ENCODE peak calls at places on chromosomes 13 and 19, in four cellular contexts. D is lower leg skin, E is epithelial cell of esophagus, L is spleen. U is an unnamed sample.
A peak's percentile ranks its signal among the peaks of the same experiment; 100 is the strongest.

GRCh38 chr13:91659583-91660415 is 261.4 kb downstream of the GPC5 start:
- DNase-seq in E (no peak), D (no peak), L (no peak), U (no peak)

GRCh38 chr13:32391101-32391620 is 36.8 kb downstream of the N4BP2L1 start:
- DNase-seq in L (no peak), E (no peak), D (no peak), U (no peak)

GRCh38 chr13:45195421-45195820 is 5.4 kb downstream of the KCTD4 start:
- DNase-seq in D (no peak), L (no peak), E (no peak), U (no peak)

GRCh38 chr19:4297901-4298771 is 4.1 kb downstream of the TMIGD2 start:
- DNase-seq in L (no peak), E (peak; percentile 39), D (no peak), U (no peak)

GRCh38 chr19:45279587-45280192 is 28.6 kb downstream of the MARK4 start:
- DNase-seq in L (no peak), D (no peak), E (no peak), U (no peak)

GRCh38 chr19:6489278-6490061 is 7.9 kb upstream of the DENND1C start:
- DNase-seq in L (no peak), D (no peak), E (no peak), U (no peak)

GRCh38 chr13:51814825-51815650 is 11.1 kb upstream of the DHRS12 start:
- DNase-seq in L (no peak), D (no peak), E (peak; percentile 66), U (no peak)

GRCh38 chr19:55898911-55899310 is 33.2 kb downstream of the NLRP13 start:
- DNase-seq in E (no peak), D (no peak), L (no peak), U (peak; percentile 73)

GRCh38 chr13:49545661-49546060 is 39.7 kb downstream of the RCBTB1 start:
- DNase-seq in E (no peak), L (no peak), D (no peak), U (no peak)

GRCh38 chr13:107534548-107534947 is 680.8 kb downstream of the LIG4 start:
- DNase-seq in L (no peak), E (no peak), D (no peak), U (no peak)

GRCh38 chr19:39156230-39156890 is 30.8 kb downstream of the PAK4 start:
- DNase-seq in L (no peak), D (no peak), E (peak; percentile 27), U (no peak)

GRCh38 chr13:51370116-51370515 is 30.6 kb downstream of the SERPINE3 start:
- DNase-seq in D (no peak), E (peak; percentile 43), L (no peak), U (no peak)

GRCh38 chr13:46373623-46374022 is 13.4 kb downstream of the RUBCNL start:
- DNase-seq in D (no peak), E (no peak), L (no peak), U (no peak)

GRCh38 chr13:100608906-100609305 is 20.3 kb upstream of the GGACT start:
- DNase-seq in L (no peak), E (no peak), D (no peak), U (no peak)

GRCh38 chr19:22118132-22118531 is 65.8 kb downstream of the ZNF257 start:
- DNase-seq in E (no peak), D (no peak), L (no peak), U (no peak)

GRCh38 chr19:11747277-11747676 is 8.5 kb upstream of the ZNF823 start:
- DNase-seq in D (no peak), E (no peak), L (no peak), U (no peak)

GRCh38 chr19:2166741-2167738 is 3.3 kb downstream of the DOT1L start:
- DNase-seq in L (peak; percentile 88), D (peak; percentile 66), E (peak; percentile 20), U (no peak)

GRCh38 chr13:114032121-114032799 is 58.4 kb upstream of the C13orf46 start:
- DNase-seq in L (no peak), D (no peak), E (no peak), U (no peak)

GRCh38 chr13:109330941-109331340 is 455.4 kb downstream of the IRS2 start:
- DNase-seq in L (no peak), D (no peak), E (peak; percentile 39), U (no peak)

GRCh38 chr19:16677060-16677459 is 16.1 kb downstream of the TMEM38A start:
- DNase-seq in L (no peak), D (no peak), E (peak; percentile 36), U (no peak)

GRCh38 chr13:99432637-99433542 is 68.4 kb upstream of the TM9SF2 start:
- DNase-seq in D (peak; percentile 79), E (peak; percentile 76), L (peak; percentile 92), U (no peak)

GRCh38 chr19:13463296-13463695 is 43.0 kb downstream of the CACNA1A start:
- DNase-seq in D (no peak), L (no peak), E (peak; percentile 8), U (no peak)

GRCh38 chr13:27353166-27353583 is 71.2 kb upstream of the GTF3A start:
- DNase-seq in D (no peak), E (peak; percentile 34), L (no peak), U (no peak)

GRCh38 chr19:47255947-47256687 is at the start of gene CCDC9:
- DNase-seq in D (peak; percentile 95), E (peak; percentile 95), L (peak; percentile 99), U (peak; percentile 99)

GRCh38 chr13:29760561-29760960 is 89.9 kb downstream of the UBL3 start:
- DNase-seq in E (no peak), L (no peak), D (no peak), U (no peak)

U was measured in osteocyte.